ENCODE peak calls at places on chromosomes 3 and 15, in four cellular contexts. One of them, this sample, is unnamed.

GRCh38 chr3:194135806-194136518 is at the start of gene HES1:
- DNase-seq in tibial nerve: peak
- DNase-seq in fibroblast of pulmonary artery: peak
- DNase-seq in AG10803: peak
- DNase-seq in this sample: peak

GRCh38 chr3:158725348-158725966 is 6.8 kb downstream of the RARRES1 start:
- DNase-seq in tibial nerve: peak
- DNase-seq in fibroblast of pulmonary artery: peak
- DNase-seq in AG10803: peak
- DNase-seq in this sample: peak

GRCh38 chr3:195260286-195260905 is 10.6 kb downstream of the XXYLT1 start:
- DNase-seq in tibial nerve: no peak
- DNase-seq in fibroblast of pulmonary artery: no peak
- DNase-seq in AG10803: no peak
- DNase-seq in this sample: no peak

GRCh38 chr3:14289590-14290453 is 111.2 kb downstream of the LSM3 start:
- DNase-seq in tibial nerve: no peak
- DNase-seq in fibroblast of pulmonary artery: peak
- DNase-seq in AG10803: peak
- DNase-seq in this sample: peak

GRCh38 chr3:16468114-16469098 is 45.1 kb downstream of the RFTN1 start:
- DNase-seq in tibial nerve: no peak
- DNase-seq in fibroblast of pulmonary artery: peak
- DNase-seq in AG10803: no peak
- DNase-seq in this sample: no peak

GRCh38 chr15:40762919-40763800 is 708 bp upstream of the GCHFR start:
- DNase-seq in tibial nerve: peak
- DNase-seq in fibroblast of pulmonary artery: peak
- DNase-seq in AG10803: peak
- DNase-seq in this sample: peak

GRCh38 chr3:150603888-150604319 is 783 bp downstream of the SELENOT start:
- DNase-seq in tibial nerve: peak
- DNase-seq in fibroblast of pulmonary artery: no peak
- DNase-seq in AG10803: no peak
- DNase-seq in this sample: no peak

GRCh38 chr3:170244566-170244965 is 22.3 kb downstream of the PRKCI start:
- DNase-seq in tibial nerve: no peak
- DNase-seq in fibroblast of pulmonary artery: no peak
- DNase-seq in AG10803: no peak
- DNase-seq in this sample: no peak

GRCh38 chr3:111666041-111666735 is 71.0 kb upstream of the ZBED2 start:
- DNase-seq in tibial nerve: no peak
- DNase-seq in fibroblast of pulmonary artery: no peak
- DNase-seq in AG10803: no peak
- DNase-seq in this sample: no peak

GRCh38 chr15:68819451-68820204 is 1.1 kb downstream of the ANP32A start:
- DNase-seq in tibial nerve: peak
- DNase-seq in fibroblast of pulmonary artery: peak
- DNase-seq in AG10803: peak
- DNase-seq in this sample: peak
- H3K4me3 ChIP-seq in tibial nerve: peak
- H3K4me3 ChIP-seq in fibroblast of pulmonary artery: peak
- H3K4me3 ChIP-seq in AG10803: peak
- H3K4me3 ChIP-seq in this sample: peak

DNA sequence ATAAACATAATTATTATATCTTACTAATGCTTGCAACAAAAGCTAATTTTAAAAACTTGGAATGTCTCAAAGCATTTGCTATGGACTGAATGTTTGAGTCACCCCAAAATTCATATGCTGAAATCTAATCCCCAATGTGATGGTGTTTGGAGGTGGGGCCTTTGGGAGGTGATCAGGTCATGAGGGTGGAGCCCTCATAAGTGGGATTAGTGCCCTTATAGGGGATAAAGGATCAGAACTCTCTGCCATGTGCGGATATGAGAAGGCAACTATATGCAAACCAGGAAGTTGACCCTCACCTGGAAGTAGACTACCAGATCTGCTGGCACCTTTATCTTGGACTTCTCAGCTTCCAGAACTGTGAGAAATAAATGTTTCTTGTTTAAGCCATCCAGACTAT is 137.7 kb downstream of the LIPC start:
- DNase-seq in tibial nerve: no peak
- DNase-seq in fibroblast of pulmonary artery: no peak
- DNase-seq in AG10803: no peak
- DNase-seq in this sample: no peak
- TF ChIP-seq CTCF in tibial nerve: no peak
- TF ChIP-seq CTCF in fibroblast of pulmonary artery: no peak
- TF ChIP-seq CTCF in AG10803: no peak
- TF ChIP-seq CTCF in this sample: no peak

DNA sequence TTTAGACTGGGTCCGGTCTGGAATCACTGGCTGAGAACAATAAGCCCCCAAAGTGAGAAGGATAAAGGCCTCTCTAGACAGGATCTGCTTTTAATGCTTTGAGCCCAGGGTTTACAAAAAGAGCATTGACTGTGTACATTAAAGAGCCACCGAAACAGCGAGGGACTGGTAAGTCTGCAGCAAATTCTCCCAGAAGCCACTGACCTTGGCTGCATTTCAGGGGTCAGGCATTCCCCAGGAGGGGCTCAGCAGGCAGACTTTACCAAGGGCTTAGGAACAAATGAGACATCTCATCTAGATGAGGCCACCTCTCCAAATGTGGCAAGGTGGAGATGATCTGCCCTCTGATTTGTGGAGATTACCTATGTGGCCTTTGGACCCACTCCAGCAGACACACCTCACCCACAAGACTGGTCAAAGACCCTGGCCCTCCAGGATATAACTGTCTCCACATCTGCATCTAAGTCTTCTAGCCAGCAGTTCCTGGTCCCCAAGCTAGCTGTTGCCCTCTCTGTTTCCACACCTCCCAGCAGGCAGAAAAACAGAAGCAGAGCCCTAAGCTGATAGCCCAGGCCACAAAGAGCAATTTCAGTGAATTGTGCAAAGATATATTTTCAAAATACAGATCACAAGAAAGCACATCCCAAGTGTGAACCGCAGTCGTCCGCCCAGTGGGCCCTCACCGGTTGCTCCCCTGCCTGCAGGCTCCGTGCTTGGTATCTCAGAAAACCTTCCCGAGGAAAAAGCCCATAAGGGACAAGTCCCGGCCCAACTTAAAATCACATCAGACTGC is 2.7 kb downstream of the TNIK start:
- DNase-seq in tibial nerve: no peak
- DNase-seq in fibroblast of pulmonary artery: no peak
- DNase-seq in AG10803: no peak
- DNase-seq in this sample: no peak
- H3K4me3 ChIP-seq in tibial nerve: no peak
- H3K4me3 ChIP-seq in fibroblast of pulmonary artery: peak
- H3K4me3 ChIP-seq in AG10803: no peak
- H3K4me3 ChIP-seq in this sample: peak

GRCh38 chr15:87477759-87478687 is 778.5 kb downstream of the NTRK3 start:
- DNase-seq in tibial nerve: peak
- DNase-seq in fibroblast of pulmonary artery: peak
- DNase-seq in AG10803: peak
- DNase-seq in this sample: peak
- TF ChIP-seq CTCF in tibial nerve: no peak
- TF ChIP-seq CTCF in fibroblast of pulmonary artery: peak
- TF ChIP-seq CTCF in AG10803: no peak
- TF ChIP-seq CTCF in this sample: peak

DNA sequence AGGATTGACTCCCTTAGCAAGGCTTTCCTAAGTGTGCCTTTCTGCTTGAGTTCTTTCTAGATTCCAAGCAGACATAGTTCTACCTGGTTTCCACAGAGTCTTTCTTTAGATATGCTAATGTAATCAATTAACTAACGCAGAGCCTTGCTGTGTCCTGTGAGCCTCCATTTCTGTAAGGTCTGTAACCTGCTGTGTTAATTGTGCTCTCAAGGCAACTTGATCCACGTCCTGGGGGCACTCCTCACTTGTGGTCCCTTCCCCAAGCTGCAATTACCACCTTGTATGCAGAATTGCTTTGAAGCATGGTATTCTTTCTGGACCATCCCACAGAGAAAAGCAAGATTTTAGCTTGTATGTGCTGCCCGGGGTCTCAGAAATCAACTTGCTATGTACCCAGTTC is 29.5 kb upstream of the THSD4 start:
- DNase-seq in tibial nerve: no peak
- DNase-seq in fibroblast of pulmonary artery: no peak
- DNase-seq in AG10803: no peak
- DNase-seq in this sample: no peak
- H3K4me3 ChIP-seq in tibial nerve: no peak
- H3K4me3 ChIP-seq in fibroblast of pulmonary artery: no peak
- H3K4me3 ChIP-seq in AG10803: no peak
- H3K4me3 ChIP-seq in this sample: no peak

DNA sequence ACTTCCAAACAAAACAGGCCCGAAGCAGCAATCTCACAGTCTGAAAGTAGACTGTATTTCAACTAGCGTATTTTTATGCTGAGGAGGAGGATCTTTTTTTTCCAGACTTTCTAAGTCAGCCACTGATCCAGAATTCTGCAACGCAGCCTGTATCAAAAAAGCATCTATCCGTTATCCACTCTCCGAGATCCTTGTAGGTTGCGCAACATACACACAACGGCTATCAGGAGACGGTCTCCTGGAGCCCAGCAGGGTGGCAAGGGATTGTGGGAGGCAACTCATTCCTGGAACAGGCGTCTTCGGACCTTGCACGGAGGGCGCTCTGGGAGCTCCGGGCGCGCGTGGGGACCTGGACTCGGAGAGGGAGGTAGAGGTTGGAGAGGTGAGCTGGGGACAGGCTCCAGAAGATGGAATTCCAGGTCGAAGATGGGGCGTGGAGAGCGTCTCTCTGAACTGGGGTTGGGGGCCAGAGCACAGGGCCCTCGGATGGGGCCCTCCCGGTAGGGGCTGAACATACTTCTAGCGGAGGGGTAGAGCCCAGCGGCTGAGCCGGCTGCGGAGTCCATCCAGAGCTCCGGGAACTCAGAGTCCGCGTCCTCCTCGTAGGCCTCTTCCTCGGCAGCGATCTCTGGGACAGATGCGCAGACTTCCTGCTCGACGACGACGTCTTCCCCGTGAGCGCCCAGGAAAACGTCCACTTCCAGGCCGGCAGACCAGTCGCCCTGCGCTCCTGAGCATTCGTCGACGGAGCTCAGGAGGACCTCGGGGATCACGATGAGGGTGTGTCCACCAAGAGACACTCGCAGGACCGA is 932 bp downstream of the PRR23C start:
- DNase-seq in tibial nerve: no peak
- DNase-seq in fibroblast of pulmonary artery: no peak
- DNase-seq in AG10803: no peak
- DNase-seq in this sample: no peak
- TF ChIP-seq CTCF in tibial nerve: no peak
- TF ChIP-seq CTCF in fibroblast of pulmonary artery: no peak
- TF ChIP-seq CTCF in AG10803: no peak
- TF ChIP-seq CTCF in this sample: no peak

GRCh38 chr15:75452968-75453702 is 1.6 kb upstream of the SIN3A start:
- DNase-seq in tibial nerve: peak
- DNase-seq in fibroblast of pulmonary artery: peak
- DNase-seq in AG10803: peak
- DNase-seq in this sample: peak
- H3K4me3 ChIP-seq in tibial nerve: peak
- H3K4me3 ChIP-seq in fibroblast of pulmonary artery: peak
- H3K4me3 ChIP-seq in AG10803: peak
- H3K4me3 ChIP-seq in this sample: peak